ENCODE peak calls at places on chromosomes 4 and X, in nine cellular contexts. Z is lower leg skin, O is endothelial cell of umbilical vein, J is heart left ventricle, M is Peyer's patch, C is stomach, Q is A549, S is tibial nerve, U is spleen. N is an unnamed sample.

GRCh38 chrX:85084770-85085393 is 81.2 kb downstream of the APOOL start:
- DNase-seq in J (no peak), Q (peak), O (peak), C (no peak), Z (no peak), M (no peak), U (no peak), S (no peak), N (peak)

GRCh38 chr4:5162909-5163508 is 111.7 kb downstream of the STK32B start:
- DNase-seq in O (no peak), Z (no peak), J (no peak), U (no peak), S (no peak), C (no peak), Q (no peak), M (no peak), N (no peak)

GRCh38 chrX:118694628-118695027 is 32.8 kb upstream of the IL13RA1 start:
- DNase-seq in U (no peak), Z (no peak), Q (no peak), C (no peak), M (no peak), S (no peak), O (peak), J (no peak), N (no peak)

GRCh38 chrX:134622056-134622812 is 36.0 kb downstream of the PLAC1 start:
- DNase-seq in U (no peak), J (no peak), Q (peak), O (peak), S (no peak), M (no peak), C (no peak), Z (no peak), N (peak)

GRCh38 chr4:42480774-42481173 is 83.5 kb downstream of the SHISA3 start:
- DNase-seq in C (no peak), U (no peak), O (no peak), Q (no peak), J (no peak), M (no peak), Z (no peak), S (no peak), N (no peak)

GRCh38 chr4:143420227-143420626 is 83.6 kb downstream of the GAB1 start:
- DNase-seq in U (no peak), S (no peak), C (no peak), J (no peak), Q (no peak), Z (no peak), O (peak), M (no peak), N (no peak)

GRCh38 chr4:151801547-151802516 is 41.0 kb upstream of the GATB start:
- DNase-seq in M (peak), J (no peak), Q (peak), C (peak), Z (no peak), U (no peak), O (peak), S (no peak), N (peak)

GRCh38 chr4:138595731-138596465 is 353.7 kb upstream of the SLC7A11 start:
- DNase-seq in O (peak), U (no peak), C (no peak), S (no peak), Z (no peak), Q (no peak), M (no peak), J (peak), N (no peak)

GRCh38 chrX:619812-620493 is 10.6 kb upstream of the SHOX start:
- DNase-seq in J (no peak), C (no peak), U (no peak), S (no peak), M (no peak), O (no peak), Z (peak), Q (no peak), N (no peak)

GRCh38 chrX:21800344-21800770 is 39.1 kb upstream of the MBTPS2 start:
- DNase-seq in M (no peak), U (no peak), C (no peak), Z (no peak), S (no peak), O (no peak), Q (peak), J (no peak), N (no peak)

GRCh38 chr4:183611210-183611830 is 47.7 kb downstream of the RWDD4 start:
- DNase-seq in Q (no peak), C (no peak), O (no peak), S (no peak), M (no peak), J (no peak), Z (no peak), U (no peak), N (no peak)

GRCh38 chr4:188221090-188221489 is 81.8 kb downstream of the TRIML1 start:
- DNase-seq in O (no peak), M (no peak), J (no peak), C (no peak), U (no peak), Q (no peak), Z (no peak), S (no peak), N (no peak)

GRCh38 chr4:121462660-121463261 is 81.9 kb upstream of the QRFPR start:
- DNase-seq in O (peak), C (peak), S (no peak), Q (peak), J (peak), M (no peak), U (no peak), Z (no peak), N (peak)

GRCh38 chr4:55549888-55550287 is 3.2 kb upstream of the CLOCK start:
- DNase-seq in O (no peak), Z (no peak), S (no peak), C (no peak), J (no peak), Q (no peak), M (no peak), U (no peak), N (no peak)

GRCh38 chrX:118062048-118062789 is 54.4 kb downstream of the KLHL13 start:
- DNase-seq in C (no peak), Z (no peak), S (no peak), U (no peak), J (no peak), O (no peak), M (no peak), Q (no peak), N (no peak)

GRCh38 chr4:120683902-120684540 is 238.5 kb downstream of the PRDM5 start:
- DNase-seq in C (no peak), S (no peak), Z (no peak), Q (no peak), M (no peak), J (no peak), O (peak), U (no peak), N (no peak)

GRCh38 chr4:22312113-22312512 is 203.8 kb downstream of the ADGRA3 start:
- DNase-seq in Z (no peak), U (no peak), S (no peak), C (no peak), Q (no peak), J (no peak), O (no peak), M (no peak), N (no peak)

GRCh38 chr4:8160572-8160971 is 2.0 kb upstream of the ABLIM2 start:
- DNase-seq in Z (no peak), C (no peak), Q (no peak), M (no peak), O (no peak), U (no peak), J (no peak), S (no peak), N (no peak)

GRCh38 chr4:185592845-185593488 is 57.7 kb upstream of the PDLIM3 start:
- DNase-seq in M (no peak), U (no peak), J (no peak), Z (no peak), C (no peak), S (no peak), O (no peak), Q (peak), N (no peak)

DNA sequence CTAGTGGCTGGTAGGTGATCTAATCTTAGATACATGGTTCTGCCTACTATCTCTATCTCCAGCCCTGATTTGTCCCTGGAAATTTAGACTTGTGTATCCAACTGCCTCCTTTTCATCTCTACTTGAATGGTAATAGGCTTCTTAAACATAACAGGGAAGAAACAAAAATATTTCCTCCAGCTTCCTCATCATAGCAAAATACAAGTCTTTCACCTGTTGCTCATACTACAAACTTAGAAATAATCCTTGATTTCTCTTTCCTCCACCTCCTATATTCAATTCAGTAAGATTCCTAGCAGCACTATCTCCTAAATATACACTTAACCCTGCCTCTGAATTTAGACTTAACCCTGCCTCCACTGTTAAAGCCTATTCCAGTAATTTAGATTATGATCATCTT is 373.3 kb upstream of the ACTRT1 start:
- DNase-seq in Q (no peak), O (no peak), U (no peak), Z (no peak), J (no peak), S (no peak), C (no peak), M (no peak), N (no peak)
- TF ChIP-seq POLR2A in Q (no peak), O (no peak), U (no peak), Z (no peak), J (no peak), S (no peak), C (no peak), M (no peak), N (no peak)

GRCh38 chr4:141635726-141636076 is 682 bp upstream of the IL15 start:
- DNase-seq in C (no peak), S (no peak), Q (no peak), O (no peak), U (no peak), J (no peak), M (no peak), Z (no peak), N (no peak)
- TF ChIP-seq POLR2A in C (no peak), S (no peak), Q (no peak), O (no peak), U (no peak), J (no peak), M (no peak), Z (no peak), N (no peak)

DNA sequence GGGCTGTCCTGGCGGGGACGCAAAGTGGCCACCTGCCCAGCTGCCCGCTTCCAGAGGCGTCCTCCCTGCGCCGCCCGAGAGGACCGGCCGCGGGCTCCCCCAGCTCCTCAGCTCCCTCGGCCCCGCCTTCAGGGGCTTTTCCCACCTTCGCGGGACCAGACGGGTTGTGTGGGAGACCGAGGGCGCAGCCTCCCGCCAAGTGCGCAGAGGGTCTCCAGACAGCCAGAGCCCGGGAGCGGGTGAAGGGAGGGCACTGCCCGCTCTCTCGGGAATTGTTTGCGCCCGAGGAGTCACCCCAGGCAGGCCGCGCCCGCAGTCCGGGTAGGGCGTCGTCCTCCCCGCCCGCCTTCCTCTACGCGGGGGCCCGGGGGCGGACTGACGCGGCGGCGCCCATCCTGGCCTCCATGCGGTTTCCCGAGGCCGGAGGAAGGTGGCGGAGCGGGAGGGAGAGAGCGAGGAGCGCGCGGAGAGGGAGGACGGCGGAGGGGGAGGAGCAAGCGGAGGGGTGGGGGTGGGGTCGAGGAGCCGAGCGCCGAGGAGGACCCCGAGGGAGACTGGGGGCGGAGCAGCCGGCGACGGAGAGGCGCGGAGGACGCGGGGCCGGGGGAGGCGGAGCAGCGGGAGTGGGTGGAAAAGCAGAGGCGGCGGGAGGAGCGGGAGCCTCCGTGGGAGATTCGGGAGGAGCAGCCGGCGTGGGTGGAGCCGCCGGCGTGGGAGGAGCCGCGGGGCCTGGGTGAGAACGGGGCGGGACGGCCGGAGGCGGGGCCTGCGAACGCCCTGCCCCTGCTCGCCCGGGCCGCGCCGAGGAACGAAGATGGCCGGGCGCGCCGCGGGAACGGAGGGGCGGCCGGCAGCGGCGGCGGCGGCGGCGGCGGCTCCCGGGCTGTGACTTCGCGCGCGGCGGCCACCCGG is 47.6 kb downstream of the CLDN34 start:
- DNase-seq in C (peak), Q (peak), U (peak), M (peak), S (peak), O (peak), Z (peak), J (peak), N (peak)
- TF ChIP-seq POLR2A in C (no peak), Q (peak), U (peak), M (peak), S (peak), O (no peak), Z (no peak), J (peak), N (peak)

DNA sequence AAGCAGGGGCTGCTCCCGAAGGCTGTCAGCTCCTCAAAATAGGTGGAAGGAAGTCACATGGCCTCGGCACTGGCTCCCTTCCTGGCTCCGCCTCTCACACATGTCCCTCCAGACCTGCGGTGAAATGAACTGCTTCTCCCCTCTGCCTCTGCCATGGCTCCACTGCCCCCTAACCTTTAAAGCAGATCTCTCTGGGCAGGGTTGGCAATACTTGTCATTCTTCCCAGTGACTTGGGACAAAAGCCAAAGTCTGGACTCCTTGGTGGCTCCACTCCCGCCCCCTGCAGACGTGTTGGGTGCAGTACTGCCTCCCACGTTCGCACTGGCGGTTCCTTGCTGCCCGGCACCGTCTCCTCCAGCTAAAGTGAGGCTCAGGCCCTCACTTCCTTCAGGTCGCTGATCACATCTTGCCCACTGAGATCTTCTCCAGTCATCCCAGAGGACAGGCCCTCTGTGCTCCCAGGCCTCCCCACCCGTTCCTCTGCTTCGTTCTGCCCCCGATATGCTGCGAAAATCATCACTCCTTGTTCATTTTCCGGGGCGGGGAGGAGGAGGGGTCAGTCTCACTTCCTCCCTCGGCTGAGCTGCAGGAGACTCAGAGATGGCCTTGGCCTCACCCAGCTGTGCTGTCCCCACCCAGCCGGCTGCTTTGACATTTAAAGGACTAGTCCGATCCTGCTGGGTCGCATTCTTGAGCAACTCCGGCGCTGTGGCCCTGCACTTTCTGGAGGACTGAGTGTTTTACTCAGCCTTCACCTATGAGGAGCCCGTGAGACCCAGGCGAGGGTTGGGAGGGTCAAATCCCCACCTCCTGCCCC is 97.4 kb downstream of the PHKA2 start:
- DNase-seq in Z (peak), Q (peak), M (peak), C (peak), J (peak), S (peak), O (peak), U (peak), N (peak)
- TF ChIP-seq POLR2A in Z (no peak), Q (peak), M (no peak), C (no peak), J (peak), S (peak), O (no peak), U (no peak), N (no peak)

GRCh38 chr4:102500371-102501175 is 586 bp upstream of the NFKB1 start:
- DNase-seq in Q (peak), S (peak), M (no peak), O (peak), C (peak), J (peak), U (peak), Z (peak), N (peak)

GRCh38 chr4:102503301-102503746 is 2.2 kb downstream of the NFKB1 start:
- DNase-seq in O (peak), U (no peak), M (no peak), Z (no peak), J (no peak), C (no peak), S (no peak), Q (peak), N (peak)

GRCh38 chr4:102503831-102504786 is 3.0 kb downstream of the NFKB1 start:
- DNase-seq in S (no peak), M (no peak), J (no peak), Q (no peak), Z (no peak), O (no peak), U (no peak), C (no peak), N (peak)

GRCh38 chr4:102501635-102502382 is 650 bp downstream of the NFKB1 start:
- DNase-seq in U (peak), S (peak), C (peak), Z (peak), O (peak), Q (peak), M (peak), J (peak), N (peak)

GRCh38 chr4:102501176-102501634 is at the start of gene NFKB1:
- DNase-seq in O (peak), Q (peak), Z (peak), J (peak), M (peak), S (peak), C (peak), U (peak), N (peak)
- TF ChIP-seq POLR2A in O (peak), Q (peak), Z (no peak), J (no peak), M (peak), S (no peak), C (no peak), U (no peak), N (no peak)

GRCh38 chrX:51047950-51048349 is 137.4 kb downstream of the BMP15 start:
- DNase-seq in O (no peak), C (no peak), S (no peak), U (no peak), Q (no peak), J (no peak), Z (no peak), M (no peak), N (no peak)
- TF ChIP-seq POLR2A in O (no peak), C (no peak), S (no peak), U (no peak), Q (no peak), J (no peak), Z (no peak), M (no peak), N (no peak)

DNA sequence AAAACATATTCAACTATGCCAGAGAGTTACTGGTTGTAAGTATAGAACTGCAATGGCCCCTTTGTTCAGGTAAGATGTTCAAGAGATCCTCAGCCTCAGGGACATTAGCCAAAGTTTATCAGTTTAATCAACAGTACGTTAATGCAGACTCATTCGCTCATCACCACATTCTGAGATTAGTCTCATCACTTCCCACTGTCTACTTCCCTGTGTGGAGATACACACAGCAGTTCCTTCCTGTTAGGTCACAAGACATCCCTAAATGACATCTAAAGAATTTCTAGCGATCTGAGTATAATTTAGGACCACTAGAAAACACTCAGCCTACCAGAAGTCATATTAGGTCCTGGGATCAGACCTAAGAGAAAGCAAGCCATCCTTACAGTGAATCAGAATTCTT is 10.4 kb downstream of the SLC10A7 start:
- DNase-seq in S (no peak), O (no peak), C (no peak), M (no peak), Q (no peak), U (no peak), J (no peak), Z (no peak), N (peak)
- TF ChIP-seq POLR2A in S (no peak), O (no peak), C (no peak), M (no peak), Q (no peak), U (no peak), J (no peak), Z (no peak), N (no peak)

GRCh38 chr4:6716018-6716911 is at the start of gene BLOC1S4:
- DNase-seq in O (peak), Q (peak), M (peak), U (peak), J (peak), C (peak), Z (peak), S (peak), N (peak)
- TF ChIP-seq POLR2A in O (peak), Q (peak), M (peak), U (peak), J (peak), C (no peak), Z (peak), S (peak), N (peak)

DNA sequence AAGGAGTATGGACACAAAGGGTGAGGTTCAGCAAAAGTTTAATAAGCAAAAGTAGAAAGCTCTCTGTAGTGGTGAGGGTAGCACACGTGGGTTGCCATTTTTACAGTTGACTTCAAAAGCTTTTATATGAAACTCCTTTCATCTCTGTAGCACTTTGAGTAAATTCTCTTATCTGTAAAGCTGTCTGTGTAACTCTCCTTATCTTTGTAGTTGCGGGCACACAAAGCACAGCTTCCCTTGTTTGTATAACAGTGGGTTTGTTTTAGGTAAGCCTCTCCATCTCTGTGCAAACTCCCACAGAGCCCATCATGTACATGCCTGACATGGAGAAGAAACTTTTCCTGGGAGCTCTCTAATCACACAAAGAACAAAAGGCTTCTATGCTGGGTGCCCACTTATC is 325.9 kb upstream of the PABPC5 start:
- DNase-seq in M (no peak), Q (no peak), S (no peak), U (no peak), C (no peak), J (no peak), O (no peak), Z (no peak), N (no peak)
- TF ChIP-seq POLR2A in M (no peak), Q (no peak), S (no peak), U (no peak), C (no peak), J (no peak), O (no peak), Z (no peak), N (no peak)

N was measured in erythroblast.